ENCODE peak calls at places on chromosomes 6 and 20, in five cellular contexts. U is HepG2, S is K562, K is H1, N is GM12878. A is an unnamed sample.

GRCh38 chr6:165645919-165646318 is 17.1 kb downstream of the PDE10A start:
- DNase-seq in S (no peak), N (no peak), U (no peak), K (no peak), A (no peak)

GRCh38 chr6:22214314-22214713 is 82.5 kb downstream of the PRL start:
- DNase-seq in K (no peak), N (no peak), S (no peak), U (no peak), A (no peak)

GRCh38 chr6:40586800-40587201 is 363 bp downstream of the LRFN2 start:
- DNase-seq in N (no peak), U (no peak), K (peak; percentile 52), S (no peak), A (no peak)

GRCh38 chr6:40626886-40627285 is 39.7 kb upstream of the LRFN2 start:
- DNase-seq in U (no peak), K (no peak), N (no peak), S (no peak), A (no peak)

GRCh38 chr6:44842616-44843015 is 455.1 kb downstream of the CDC5L start:
- DNase-seq in K (no peak), N (no peak), U (no peak), S (no peak), A (no peak)

GRCh38 chr6:21115111-21115510 is 478.4 kb upstream of the SOX4 start:
- DNase-seq in K (no peak), S (no peak), U (peak; percentile 18), N (no peak), A (no peak)

GRCh38 chr6:164415832-164416563 is 893.4 kb downstream of the C6orf118 start:
- DNase-seq in S (no peak), N (no peak), K (no peak), U (no peak), A (no peak)

GRCh38 chr6:166586424-166587156 is at the start of gene RAMACL:
- DNase-seq in U (no peak), K (peak; percentile 70), S (peak; percentile 86), N (peak; percentile 52), A (peak; percentile 51)

GRCh38 chr20:34522969-34523871 is 7.0 kb downstream of the DYNLRB1 start:
- DNase-seq in U (peak; percentile 83), S (peak; percentile 69), K (peak; percentile 81), N (no peak), A (peak; percentile 42)

GRCh38 chr6:40923326-40923725 is 115.7 kb downstream of the UNC5CL start:
- DNase-seq in N (no peak), S (no peak), K (no peak), U (no peak), A (no peak)

GRCh38 chr6:170005680-170006470 is 254.5 kb downstream of the ERMARD start:
- DNase-seq in N (no peak), S (no peak), K (no peak), U (no peak), A (no peak)

GRCh38 chr6:107822154-107823046 is 1.7 kb downstream of the SCML4 start:
- DNase-seq in K (no peak), U (no peak), N (peak; percentile 21), S (no peak), A (no peak)

GRCh38 chr20:56348306-56348695 is 10.5 kb upstream of the FAM210B start:
- DNase-seq in K (no peak), N (no peak), S (no peak), U (peak; percentile 74), A (no peak)

GRCh38 chr20:56345911-56346310 is 12.9 kb upstream of the FAM210B start:
- DNase-seq in K (no peak), S (no peak), N (no peak), U (no peak), A (no peak)

GRCh38 chr20:56347628-56348305 is 11.0 kb upstream of the FAM210B start:
- DNase-seq in S (no peak), N (no peak), K (no peak), U (no peak), A (no peak)

GRCh38 chr20:56350842-56351241 is 7.9 kb upstream of the FAM210B start:
- DNase-seq in N (no peak), U (no peak), K (no peak), S (no peak), A (no peak)

GRCh38 chr20:56348746-56349145 is 10.0 kb upstream of the FAM210B start:
- DNase-seq in U (no peak), N (no peak), S (no peak), K (no peak), A (no peak)
- TF ChIP-seq JUND in U (no peak), N (no peak), S (no peak), K (no peak), A (no peak)

GRCh38 chr6:149990109-149990671 is 26.4 kb downstream of the ULBP1 start:
- DNase-seq in U (no peak), K (peak; percentile 59), S (no peak), N (no peak), A (no peak)

GRCh38 chr6:149990672-149991402 is 27.1 kb downstream of the ULBP1 start:
- DNase-seq in S (no peak), U (no peak), N (no peak), K (peak; percentile 70), A (no peak)

GRCh38 chr6:149987602-149988107 is 23.9 kb downstream of the ULBP1 start:
- DNase-seq in U (no peak), S (no peak), N (no peak), K (no peak), A (no peak)

GRCh38 chr6:149991838-149992237 is 28.1 kb downstream of the ULBP1 start:
- DNase-seq in K (no peak), U (no peak), S (no peak), N (no peak), A (no peak)

DNA sequence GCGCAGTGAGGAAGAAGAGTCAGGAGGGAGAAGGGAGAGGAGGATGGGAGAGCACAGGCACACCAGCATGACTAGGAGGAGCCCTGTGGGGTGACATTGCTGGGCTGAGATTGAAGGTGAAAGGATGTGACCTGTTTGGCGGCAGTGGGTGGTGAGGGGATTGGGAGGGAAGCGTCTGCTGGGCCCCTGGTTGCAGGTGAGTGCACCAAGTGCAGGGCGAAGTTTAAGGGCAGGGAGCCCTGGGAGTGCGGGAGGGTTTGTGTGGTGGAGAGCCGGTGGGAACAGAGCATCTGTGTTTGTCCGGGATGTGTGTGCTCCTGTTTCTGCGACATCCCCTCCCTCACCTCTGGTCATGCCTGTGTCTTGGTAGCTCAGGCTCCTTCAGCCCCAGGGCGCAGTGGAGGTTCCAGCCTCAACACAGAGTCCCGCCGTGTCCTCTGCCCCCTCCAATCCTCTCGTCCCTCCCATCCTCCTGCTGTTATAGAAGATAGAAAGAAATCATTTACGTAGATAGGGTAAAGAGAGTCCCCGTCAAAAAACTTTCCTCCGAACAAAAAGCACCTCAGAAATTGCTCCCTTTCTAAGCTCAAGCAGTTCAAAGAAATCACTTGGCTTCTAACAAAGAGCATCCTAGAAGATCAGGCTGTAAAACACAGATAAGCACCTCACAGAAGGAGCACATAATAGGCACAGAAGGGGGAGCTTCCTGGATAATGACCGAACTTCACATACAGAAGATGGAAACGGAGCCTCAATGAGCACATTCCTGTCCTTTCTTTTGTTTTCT is 25.0 kb downstream of the ULBP1 start:
- DNase-seq in U (no peak), S (no peak), N (no peak), K (peak; percentile 76), A (no peak)
- TF ChIP-seq CEBPB in U (no peak), S (no peak), N (no peak), K (no peak), A (no peak)

GRCh38 chr20:49186535-49187329 is 1.4 kb downstream of the STAU1 start:
- DNase-seq in N (no peak), U (peak; percentile 62), K (no peak), S (peak; percentile 70), A (no peak)
- TF ChIP-seq POLR2AphosphoS5 in N (no peak), U (peak; percentile 81), K (no peak), S (no peak), A (no peak)

GRCh38 chr6:82832811-82833210 is 232.8 kb downstream of the UBE3D start:
- DNase-seq in S (no peak), K (no peak), N (no peak), U (no peak), A (no peak)
- TF ChIP-seq JUND in S (no peak), K (no peak), N (no peak), U (no peak), A (no peak)

GRCh38 chr6:25084508-25084833 is 148.7 kb upstream of the RIPOR2 start:
- DNase-seq in K (no peak), U (no peak), N (no peak), S (no peak), A (no peak)
- TF ChIP-seq CEBPB in K (no peak), U (no peak), N (no peak), S (no peak), A (no peak)

DNA sequence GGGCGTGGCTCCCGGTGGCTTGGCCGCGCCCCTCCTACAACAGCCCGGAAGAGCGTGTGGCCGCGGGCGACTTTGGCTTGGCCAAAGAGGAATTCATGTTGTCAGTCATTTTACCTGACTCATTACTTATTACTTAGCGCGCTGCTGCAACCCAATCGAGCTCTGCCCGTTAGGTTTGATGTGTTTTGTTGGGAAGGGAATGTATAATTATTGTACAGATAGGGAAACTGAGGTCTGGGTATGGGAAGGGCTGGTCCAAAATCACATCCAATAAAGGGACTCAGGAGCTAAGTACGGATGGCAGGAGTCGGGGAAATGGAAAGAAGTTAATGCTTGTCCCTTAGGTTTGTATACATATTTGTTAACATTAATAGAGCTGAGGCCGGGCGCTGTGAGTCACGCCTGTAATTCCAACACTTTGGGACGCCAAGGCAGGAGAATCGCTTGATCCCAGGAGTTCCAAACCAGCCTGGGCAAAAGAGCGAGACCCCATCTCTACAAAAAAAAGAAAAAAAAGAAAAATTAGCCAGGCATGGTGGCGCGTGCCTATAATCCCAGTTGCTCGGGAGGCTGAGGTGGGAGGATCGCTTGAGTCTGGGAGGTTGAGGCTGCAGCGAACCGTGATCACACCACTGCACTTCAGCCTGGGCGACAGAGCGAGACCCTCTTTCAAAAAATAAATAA is 639 bp upstream of the ZNF335 start:
- DNase-seq in N (no peak), S (no peak), K (no peak), U (no peak), A (no peak)
- TF ChIP-seq POLR2AphosphoS5 in N (peak; percentile 69), S (peak; percentile 78), K (peak; percentile 6), U (peak; percentile 74), A (peak; percentile 62)

DNA sequence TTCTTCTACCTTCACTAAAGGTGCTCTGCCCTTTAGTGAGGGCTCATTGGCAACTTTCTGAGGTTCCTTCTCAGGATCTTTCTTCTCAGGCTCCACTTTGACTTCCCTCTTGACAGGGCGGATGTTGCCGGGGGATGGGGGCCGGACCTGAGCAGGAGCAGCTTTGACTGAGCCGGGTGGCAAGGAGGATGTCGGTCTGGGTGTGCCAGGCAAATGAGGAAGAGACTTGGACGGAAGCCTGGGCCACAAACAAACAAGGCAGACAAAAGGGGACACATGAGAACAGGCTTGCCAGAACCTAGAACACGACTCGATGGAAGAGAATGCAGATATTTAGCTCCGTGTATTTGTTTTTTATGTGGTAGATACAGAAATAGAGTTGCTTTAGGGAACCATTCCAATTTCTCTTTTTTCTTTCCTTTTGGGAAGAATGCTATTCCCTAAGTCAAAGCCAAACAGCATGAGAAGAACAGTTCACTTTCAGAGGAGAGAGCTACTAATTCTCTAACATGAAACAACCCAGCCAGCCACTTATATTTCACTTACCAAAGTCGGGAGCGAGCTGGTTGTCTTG is 76.2 kb upstream of the BCLAF1 start:
- DNase-seq in U (no peak), S (no peak), N (no peak), K (no peak), A (no peak)
- TF ChIP-seq JUND in U (no peak), S (no peak), N (no peak), K (no peak), A (no peak)

A was measured in HCT116.